ENCODE peak calls at places on chromosomes 11 and 22, in seven cellular contexts. N is transverse colon, B is HepG2, M is A549, F is H1, L is suprapubic skin, E is K562. T is an unnamed sample.

GRCh38 chr22:46280999-46281623 is 13.3 kb downstream of the TTC38 start:
- DNase-seq in N (peak), B (no peak), M (no peak), F (no peak), L (no peak), E (no peak), T (no peak)

GRCh38 chr11:47510231-47510630 is 42.7 kb downstream of the CELF1 start:
- DNase-seq in N (no peak), B (no peak), M (no peak), F (no peak), L (no peak), E (no peak), T (no peak)

GRCh38 chr11:92769125-92769524 is 200.3 kb upstream of the MTNR1B start:
- DNase-seq in N (no peak), B (no peak), M (no peak), F (no peak), L (no peak), E (no peak), T (no peak)

GRCh38 chr22:41444360-41445170 is 2.0 kb downstream of the TOB2 start:
- DNase-seq in N (peak), B (peak), M (peak), F (peak), L (peak), E (peak), T (peak)

GRCh38 chr11:13207665-13208594 is 69.7 kb upstream of the BMAL1 start:
- DNase-seq in N (peak), B (peak), M (no peak), F (no peak), L (no peak), E (peak), T (no peak)

GRCh38 chr22:36806824-36807223 is 10.0 kb downstream of the PVALB start:
- DNase-seq in N (no peak), B (no peak), M (no peak), F (no peak), L (no peak), E (no peak), T (no peak)

GRCh38 chr11:110468095-110468494 is 38.3 kb downstream of the FDX1 start:
- DNase-seq in N (no peak), B (peak), M (no peak), F (no peak), L (no peak), E (no peak), T (no peak)

GRCh38 chr11:75547617-75548054 is 14.4 kb upstream of the SERPINH1 start:
- DNase-seq in N (peak), B (peak), M (peak), F (no peak), L (no peak), E (peak), T (no peak)

GRCh38 chr22:47194476-47195155 is 432.2 kb downstream of the TBC1D22A start:
- DNase-seq in N (no peak), B (no peak), M (no peak), F (no peak), L (no peak), E (no peak), T (no peak)

GRCh38 chr11:130720232-130720787 is 196.0 kb downstream of the SNX19 start:
- DNase-seq in N (no peak), B (no peak), M (no peak), F (no peak), L (no peak), E (no peak), T (peak)

GRCh38 chr11:10072142-10072541 is 221.9 kb downstream of the SBF2 start:
- DNase-seq in N (no peak), B (no peak), M (no peak), F (no peak), L (no peak), E (no peak), T (no peak)

GRCh38 chr22:50192825-50193204 is 7.1 kb downstream of the TRABD start:
- DNase-seq in N (peak), B (no peak), M (no peak), F (no peak), L (no peak), E (no peak), T (no peak)

GRCh38 chr22:44200855-44201550 is 20.3 kb downstream of the PARVG start:
- DNase-seq in N (no peak), B (no peak), M (no peak), F (no peak), L (no peak), E (no peak), T (no peak)

GRCh38 chr22:49033616-49034015 is 794.1 kb downstream of the BRD1 start:
- DNase-seq in N (no peak), B (no peak), M (no peak), F (no peak), L (no peak), E (no peak), T (no peak)

GRCh38 chr11:7577226-7577882 is 63.6 kb downstream of the PPFIBP2 start:
- DNase-seq in N (peak), B (no peak), M (no peak), F (no peak), L (peak), E (no peak), T (no peak)

GRCh38 chr11:115787302-115787701 is 283.1 kb upstream of the CADM1 start:
- DNase-seq in N (no peak), B (no peak), M (no peak), F (no peak), L (no peak), E (no peak), T (no peak)
- TF ChIP-seq EP300 in N (no peak), B (no peak), M (no peak), F (no peak), L (no peak), E (no peak), T (no peak)

GRCh38 chr22:20021196-20022181 is 579 bp downstream of the TANGO2 start:
- DNase-seq in N (peak), B (peak), M (no peak), F (no peak), L (no peak), E (peak), T (no peak)
- TF ChIP-seq CTCF in N (no peak), B (peak), M (no peak), F (no peak), L (no peak), E (peak), T (no peak)

DNA sequence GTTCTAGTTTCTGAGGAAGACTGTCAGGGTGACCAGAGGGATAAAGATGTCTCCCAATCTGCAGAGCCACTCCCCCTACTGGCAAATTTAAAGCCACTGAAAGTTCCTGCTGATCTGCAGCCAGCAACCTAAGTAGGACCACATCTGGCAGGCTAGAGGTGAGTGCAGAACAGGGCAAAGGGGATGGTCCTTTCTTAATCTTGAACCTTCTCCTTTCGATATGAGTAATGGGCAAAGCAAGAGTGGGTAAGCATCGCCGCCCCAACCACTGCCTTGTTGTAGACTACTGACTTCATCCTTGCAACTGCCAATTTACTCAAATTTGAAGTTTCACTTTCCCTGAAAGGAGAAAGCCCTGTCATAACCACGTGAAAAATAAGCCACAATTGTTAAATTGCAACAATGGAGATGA is 30.7 kb downstream of the SCUBE2 start:
- DNase-seq in N (no peak), B (peak), M (peak), F (no peak), L (no peak), E (peak), T (no peak)
- TF ChIP-seq EP300 in N (no peak), B (no peak), M (no peak), F (no peak), L (no peak), E (no peak), T (no peak)

GRCh38 chr11:68497761-68498160 is 37.2 kb downstream of the PPP6R3 start:
- DNase-seq in N (no peak), B (no peak), M (no peak), F (no peak), L (no peak), E (no peak), T (no peak)

GRCh38 chr11:68498903-68499883 is 38.6 kb downstream of the PPP6R3 start:
- DNase-seq in N (no peak), B (no peak), M (no peak), F (no peak), L (no peak), E (peak), T (no peak)

GRCh38 chr11:68495330-68495729 is 34.8 kb downstream of the PPP6R3 start:
- DNase-seq in N (no peak), B (no peak), M (no peak), F (no peak), L (no peak), E (no peak), T (no peak)

GRCh38 chr11:68495872-68496271 is 35.3 kb downstream of the PPP6R3 start:
- DNase-seq in N (no peak), B (no peak), M (no peak), F (no peak), L (no peak), E (no peak), T (no peak)

DNA sequence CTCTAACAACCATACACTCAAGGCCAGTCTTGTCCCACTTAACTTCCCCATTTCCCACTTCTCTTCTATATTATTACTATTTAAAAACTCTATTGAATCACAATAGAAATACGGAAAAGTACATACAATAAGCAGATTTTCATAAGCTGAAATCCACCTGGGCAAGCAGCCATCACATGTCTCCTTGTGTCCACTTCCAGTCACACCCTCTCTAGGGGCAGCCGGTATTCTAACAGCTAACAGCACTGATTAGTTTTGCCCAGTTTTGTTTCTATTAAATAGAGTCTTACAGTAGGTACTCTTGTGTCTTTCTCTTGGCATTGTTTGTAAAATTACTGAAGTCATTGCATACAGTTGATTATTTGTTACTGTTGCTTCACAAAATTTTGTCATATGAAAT is 37.8 kb downstream of the PPP6R3 start:
- DNase-seq in N (peak), B (no peak), M (no peak), F (no peak), L (no peak), E (no peak), T (no peak)
- TF ChIP-seq CTCF in N (no peak), B (no peak), M (no peak), F (no peak), L (no peak), E (no peak), T (no peak)

DNA sequence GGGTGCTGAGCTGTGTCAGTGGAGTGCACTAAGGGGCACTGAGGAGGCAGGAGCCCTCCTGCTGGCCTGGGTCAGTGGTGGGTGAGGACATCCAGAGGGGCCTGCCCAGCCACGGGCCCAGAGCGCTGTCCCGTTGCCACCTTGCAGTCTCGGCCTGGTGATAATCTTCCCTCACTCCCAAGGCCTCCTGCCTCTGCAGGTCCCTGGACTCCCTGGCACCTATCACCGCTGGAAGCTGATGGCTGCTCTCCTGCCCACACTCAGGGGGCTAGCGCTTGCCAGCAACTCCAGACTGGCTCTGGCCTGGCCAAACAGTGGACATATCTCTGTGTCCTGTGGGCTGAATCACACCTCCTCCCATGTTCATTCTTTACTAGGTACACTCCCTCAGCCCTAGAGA is 86.5 kb upstream of the PITPNB start:
- DNase-seq in N (no peak), B (no peak), M (no peak), F (no peak), L (no peak), E (no peak), T (no peak)
- TF ChIP-seq EP300 in N (no peak), B (no peak), M (no peak), F (no peak), L (no peak), E (no peak), T (no peak)

GRCh38 chr22:31148953-31149627 is 8.8 kb upstream of the PLA2G3 start:
- DNase-seq in N (peak), B (peak), M (peak), F (peak), L (no peak), E (peak), T (no peak)
- TF ChIP-seq CTCF in N (peak), B (peak), M (peak), F (peak), L (peak), E (peak), T (peak)

GRCh38 chr11:45995342-45995734 is 72.9 kb downstream of the LARGE2 start:
- DNase-seq in N (no peak), B (no peak), M (no peak), F (no peak), L (no peak), E (peak), T (no peak)
- TF ChIP-seq EP300 in N (no peak), B (no peak), M (no peak), F (no peak), L (no peak), E (peak), T (no peak)

DNA sequence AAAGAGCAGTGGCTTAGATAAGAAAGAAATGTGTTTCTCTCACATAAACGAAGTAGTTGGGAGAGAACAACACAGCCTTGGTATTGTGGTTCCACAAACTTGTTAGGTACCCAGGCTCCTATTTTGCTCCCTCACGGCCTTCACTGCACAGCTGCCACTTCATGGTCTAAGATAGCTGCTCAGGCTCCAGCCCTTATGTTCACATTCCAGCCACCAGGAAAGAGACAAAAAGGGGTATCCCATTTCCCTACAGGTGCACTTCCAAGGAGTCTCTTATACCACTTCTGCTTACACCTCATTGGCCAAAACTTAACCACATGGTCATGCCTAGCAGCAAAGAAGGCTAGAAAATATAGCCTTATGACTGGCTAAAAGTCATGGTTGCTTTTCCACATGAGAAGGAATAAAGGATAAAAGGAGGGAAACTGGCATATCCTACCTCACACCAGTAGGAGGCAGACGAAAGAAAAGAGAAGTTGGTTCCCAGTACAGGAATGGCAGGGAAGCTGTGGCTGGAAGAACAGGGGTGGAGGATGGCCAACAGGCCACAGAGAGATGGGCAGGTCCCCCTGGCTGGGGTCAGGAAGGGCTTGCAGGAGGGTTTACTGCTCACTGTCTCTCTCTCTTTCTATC is 5.4 kb upstream of the HDHD5 start:
- DNase-seq in N (no peak), B (no peak), M (peak), F (no peak), L (no peak), E (no peak), T (no peak)
- TF ChIP-seq CTCF in N (no peak), B (peak), M (no peak), F (peak), L (no peak), E (peak), T (no peak)

GRCh38 chr11:449889-450808 is at the start of gene PTDSS2:
- DNase-seq in N (peak), B (peak), M (peak), F (peak), L (peak), E (peak), T (peak)
- TF ChIP-seq EP300 in N (no peak), B (no peak), M (no peak), F (no peak), L (no peak), E (no peak), T (no peak)

T was measured in esophagus muscularis mucosa.